ENCODE peak calls at places on chromosome 11, in five cellular contexts. One of them, this sample, is unnamed.
A peak's percentile ranks its signal among the peaks of the same experiment; 100 is the strongest.

GRCh38 chr11:82906931-82907330 is 5.4 kb downstream of the DDIAS start:
- DNase-seq in H9: no peak
- DNase-seq in H1: no peak
- DNase-seq in mesenchymal stem cell: no peak
- DNase-seq in trophoblast cell: no peak
- DNase-seq in this sample: no peak

GRCh38 chr11:11450744-11451362 is 97.8 kb upstream of the CSNK2A3 start:
- DNase-seq in H9: no peak
- DNase-seq in H1: no peak
- DNase-seq in mesenchymal stem cell: peak; percentile 42
- DNase-seq in trophoblast cell: peak; percentile 80
- DNase-seq in this sample: no peak

GRCh38 chr11:46039990-46040389 is 81.3 kb downstream of the PHF21A start:
- DNase-seq in H9: no peak
- DNase-seq in H1: no peak
- DNase-seq in mesenchymal stem cell: no peak
- DNase-seq in trophoblast cell: no peak
- DNase-seq in this sample: no peak

GRCh38 chr11:67280341-67280790 is 8.7 kb upstream of the ANKRD13D start:
- DNase-seq in H9: no peak
- DNase-seq in H1: no peak
- DNase-seq in mesenchymal stem cell: no peak
- DNase-seq in trophoblast cell: no peak
- DNase-seq in this sample: no peak

GRCh38 chr11:836274-836673 is 3.5 kb downstream of the CD151 start:
- DNase-seq in H9: no peak
- DNase-seq in H1: no peak
- DNase-seq in mesenchymal stem cell: no peak
- DNase-seq in trophoblast cell: no peak
- DNase-seq in this sample: no peak

GRCh38 chr11:14974723-14975587 is 2.8 kb upstream of the CALCA start:
- DNase-seq in H9: peak; percentile 84
- DNase-seq in H1: no peak
- DNase-seq in mesenchymal stem cell: peak; percentile 37
- DNase-seq in trophoblast cell: peak; percentile 46
- DNase-seq in this sample: peak; percentile 61

GRCh38 chr11:112481893-112482292 is 221.2 kb upstream of the PLET1 start:
- DNase-seq in H9: no peak
- DNase-seq in H1: no peak
- DNase-seq in mesenchymal stem cell: no peak
- DNase-seq in trophoblast cell: peak; percentile 81
- DNase-seq in this sample: no peak

GRCh38 chr11:32885556-32885955 is 7.1 kb upstream of the QSER1 start:
- DNase-seq in H9: peak; percentile 46
- DNase-seq in H1: no peak
- DNase-seq in mesenchymal stem cell: no peak
- DNase-seq in trophoblast cell: no peak
- DNase-seq in this sample: no peak

GRCh38 chr11:134261626-134262488 is 8.5 kb downstream of the ACAD8 start:
- DNase-seq in H9: peak; percentile 69
- DNase-seq in H1: no peak
- DNase-seq in mesenchymal stem cell: no peak
- DNase-seq in trophoblast cell: peak; percentile 58
- DNase-seq in this sample: no peak

GRCh38 chr11:100791873-100792272 is 104.8 kb downstream of the ARHGAP42 start:
- DNase-seq in H9: peak; percentile 53
- DNase-seq in H1: peak; percentile 23
- DNase-seq in mesenchymal stem cell: no peak
- DNase-seq in trophoblast cell: no peak
- DNase-seq in this sample: no peak

GRCh38 chr11:44718612-44719390 is 8.0 kb upstream of the TSPAN18 start:
- DNase-seq in H9: no peak
- DNase-seq in H1: no peak
- DNase-seq in mesenchymal stem cell: no peak
- DNase-seq in trophoblast cell: no peak
- DNase-seq in this sample: no peak
- H2BK12ac ChIP-seq in H9: no peak overlapping the region
- H2BK12ac ChIP-seq in H1: no peak overlapping the region
- H2BK12ac ChIP-seq in mesenchymal stem cell: no peak overlapping the region
- H2BK12ac ChIP-seq in trophoblast cell: no peak overlapping the region
- H2BK12ac ChIP-seq in this sample: no peak overlapping the region

GRCh38 chr11:126739499-126740145 is 260.9 kb downstream of the KIRREL3 start:
- DNase-seq in H9: no peak
- DNase-seq in H1: no peak
- DNase-seq in mesenchymal stem cell: no peak
- DNase-seq in trophoblast cell: no peak
- DNase-seq in this sample: no peak
- H3K4ac ChIP-seq in H9: no peak overlapping the region
- H3K4ac ChIP-seq in H1: no peak overlapping the region
- H3K4ac ChIP-seq in mesenchymal stem cell: no peak overlapping the region
- H3K4ac ChIP-seq in trophoblast cell: no peak overlapping the region
- H3K4ac ChIP-seq in this sample: no peak overlapping the region

GRCh38 chr11:85750646-85751045 is 60.3 kb downstream of the SYTL2 start:
- DNase-seq in H9: no peak
- DNase-seq in H1: no peak
- DNase-seq in mesenchymal stem cell: no peak
- DNase-seq in trophoblast cell: no peak
- DNase-seq in this sample: no peak
- H2BK120ac ChIP-seq in H9: no peak overlapping the region
- H2BK120ac ChIP-seq in H1: no peak overlapping the region
- H2BK120ac ChIP-seq in mesenchymal stem cell: no peak overlapping the region
- H2BK120ac ChIP-seq in trophoblast cell: no peak overlapping the region
- H2BK120ac ChIP-seq in this sample: no peak overlapping the region

GRCh38 chr11:110613526-110613925 is 98.7 kb downstream of the ARHGAP20 start:
- DNase-seq in H9: no peak
- DNase-seq in H1: no peak
- DNase-seq in mesenchymal stem cell: no peak
- DNase-seq in trophoblast cell: peak; percentile 48
- DNase-seq in this sample: no peak
- H2BK12ac ChIP-seq in H9: no peak overlapping the region
- H2BK12ac ChIP-seq in H1: no peak overlapping the region
- H2BK12ac ChIP-seq in mesenchymal stem cell: no peak overlapping the region
- H2BK12ac ChIP-seq in trophoblast cell: no peak overlapping the region
- H2BK12ac ChIP-seq in this sample: no peak overlapping the region

GRCh38 chr11:9973921-9974320 is 310.0 kb downstream of the SWAP70 start:
- DNase-seq in H9: no peak
- DNase-seq in H1: no peak
- DNase-seq in mesenchymal stem cell: no peak
- DNase-seq in trophoblast cell: no peak
- DNase-seq in this sample: no peak
- H3K4ac ChIP-seq in H9: no peak overlapping the region
- H3K4ac ChIP-seq in H1: no peak overlapping the region
- H3K4ac ChIP-seq in mesenchymal stem cell: no peak overlapping the region
- H3K4ac ChIP-seq in trophoblast cell: no peak overlapping the region
- H3K4ac ChIP-seq in this sample: no peak overlapping the region

GRCh38 chr11:61290905-61291690 is 4.0 kb downstream of the VWCE start:
- DNase-seq in H9: peak; percentile 54
- DNase-seq in H1: no peak
- DNase-seq in mesenchymal stem cell: no peak
- DNase-seq in trophoblast cell: no peak
- DNase-seq in this sample: no peak

GRCh38 chr11:61294717-61295595 is at the start of gene VWCE:
- DNase-seq in H9: peak; percentile 83
- DNase-seq in H1: peak; percentile 53
- DNase-seq in mesenchymal stem cell: peak; percentile 57
- DNase-seq in trophoblast cell: peak; percentile 57
- DNase-seq in this sample: peak; percentile 72

GRCh38 chr11:61297341-61297740 is 2.2 kb upstream of the VWCE start:
- DNase-seq in H9: no peak
- DNase-seq in H1: no peak
- DNase-seq in mesenchymal stem cell: peak; percentile 9
- DNase-seq in trophoblast cell: peak; percentile 83
- DNase-seq in this sample: no peak

GRCh38 chr11:61295596-61295926 is 445 bp upstream of the VWCE start:
- DNase-seq in H9: no peak
- DNase-seq in H1: no peak
- DNase-seq in mesenchymal stem cell: no peak
- DNase-seq in trophoblast cell: no peak
- DNase-seq in this sample: no peak

DNA sequence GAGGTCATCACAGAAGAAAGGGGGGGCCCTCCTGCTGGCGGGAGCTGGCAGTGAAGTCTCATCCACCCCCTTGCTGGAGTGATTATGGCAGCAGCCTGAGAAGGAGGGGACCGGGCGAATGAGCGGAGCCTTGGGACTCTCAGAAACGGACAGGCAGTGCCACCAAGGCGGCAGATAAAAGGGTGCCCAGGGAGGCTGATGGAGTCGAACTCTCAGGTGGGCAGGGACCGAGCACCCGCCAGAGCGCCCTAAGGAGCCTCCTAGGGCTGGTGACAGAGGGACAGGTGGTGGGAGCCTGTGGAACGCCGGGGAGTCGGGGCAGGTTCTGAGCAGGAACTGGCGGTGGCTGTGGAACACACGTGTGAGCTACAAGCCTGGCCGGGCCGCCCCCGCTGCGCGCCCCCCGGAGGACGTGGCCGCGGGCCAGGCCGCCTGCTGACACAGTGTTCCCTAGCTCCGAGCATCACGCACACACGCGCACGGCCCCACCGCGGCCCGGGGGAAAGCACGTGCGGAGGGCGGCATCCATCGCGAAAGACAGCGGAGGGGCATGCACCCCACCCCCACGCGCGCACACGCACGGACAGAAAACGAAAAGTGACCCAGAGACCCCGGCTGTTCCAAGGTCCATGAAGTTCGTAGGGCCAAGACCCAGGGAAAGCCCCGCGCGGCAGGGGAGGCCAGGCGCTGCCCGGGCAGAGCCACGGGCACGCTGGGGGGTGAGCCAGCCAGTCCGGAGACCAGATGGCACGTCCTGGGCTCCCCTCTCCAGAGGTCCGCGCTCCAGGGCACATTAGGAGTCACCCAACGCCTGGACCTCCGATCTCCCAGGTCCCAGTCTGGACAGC is 1.0 kb downstream of the VWCE start:
- DNase-seq in H9: peak; percentile 50
- DNase-seq in H1: no peak
- DNase-seq in mesenchymal stem cell: peak; percentile 55
- DNase-seq in trophoblast cell: peak; percentile 38
- DNase-seq in this sample: peak; percentile 31
- H2BK120ac ChIP-seq in H9: no peak overlapping the region
- H2BK120ac ChIP-seq in H1: no peak overlapping the region
- H2BK120ac ChIP-seq in mesenchymal stem cell: no peak overlapping the region
- H2BK120ac ChIP-seq in trophoblast cell: no peak overlapping the region
- H2BK120ac ChIP-seq in this sample: peak overlapping the region; percentile 63

This sample was measured in neuronal stem cell.